ENCODE peak calls at places on chromosomes 6 and 20, in nine cellular contexts. One of them, this sample, is unnamed.
A peak's percentile ranks its signal among the peaks of the same experiment; 100 is the strongest.

GRCh38 chr6:117681321-117681720 is 6.1 kb downstream of the NUS1 start:
- DNase-seq in transverse colon: no peak
- DNase-seq in IMR-90: no peak
- DNase-seq in stomach: no peak
- DNase-seq in hepatocyte: no peak
- DNase-seq in brain microvascular endothelial cell: no peak
- DNase-seq in mammary epithelial cell: no peak
- DNase-seq in right lobe of liver: no peak
- DNase-seq in pancreas: no peak
- DNase-seq in this sample: no peak

GRCh38 chr6:82786251-82786650 is 279.4 kb downstream of the UBE3D start:
- DNase-seq in mammary epithelial cell: no peak
- DNase-seq in stomach: no peak
- DNase-seq in brain microvascular endothelial cell: no peak
- DNase-seq in pancreas: no peak
- DNase-seq in IMR-90: no peak
- DNase-seq in transverse colon: no peak
- DNase-seq in right lobe of liver: no peak
- DNase-seq in hepatocyte: no peak
- DNase-seq in this sample: no peak

GRCh38 chr6:149896491-149896890 is 1.4 kb downstream of the RAET1E start:
- DNase-seq in mammary epithelial cell: no peak
- DNase-seq in IMR-90: peak; percentile 52
- DNase-seq in hepatocyte: no peak
- DNase-seq in brain microvascular endothelial cell: peak; percentile 40
- DNase-seq in pancreas: no peak
- DNase-seq in transverse colon: no peak
- DNase-seq in right lobe of liver: no peak
- DNase-seq in stomach: no peak
- DNase-seq in this sample: peak; percentile 37

GRCh38 chr6:100913400-100914276 is 32.5 kb upstream of the ASCC3 start:
- DNase-seq in right lobe of liver: no peak
- DNase-seq in brain microvascular endothelial cell: no peak
- DNase-seq in IMR-90: peak; percentile 35
- DNase-seq in mammary epithelial cell: no peak
- DNase-seq in stomach: no peak
- DNase-seq in transverse colon: no peak
- DNase-seq in hepatocyte: peak; percentile 71
- DNase-seq in pancreas: no peak
- DNase-seq in this sample: no peak

GRCh38 chr20:59813126-59813947 is 120.1 kb downstream of the SYCP2 start:
- DNase-seq in stomach: peak; percentile 7
- DNase-seq in right lobe of liver: no peak
- DNase-seq in transverse colon: no peak
- DNase-seq in IMR-90: no peak
- DNase-seq in pancreas: peak; percentile 22
- DNase-seq in brain microvascular endothelial cell: no peak
- DNase-seq in hepatocyte: no peak
- DNase-seq in mammary epithelial cell: no peak
- DNase-seq in this sample: no peak

GRCh38 chr20:62704341-62704948 is 4.2 kb upstream of the NTSR1 start:
- DNase-seq in hepatocyte: peak; percentile 87
- DNase-seq in pancreas: peak; percentile 79
- DNase-seq in right lobe of liver: peak; percentile 52
- DNase-seq in brain microvascular endothelial cell: peak; percentile 86
- DNase-seq in stomach: peak; percentile 88
- DNase-seq in mammary epithelial cell: peak; percentile 97
- DNase-seq in transverse colon: peak; percentile 75
- DNase-seq in IMR-90: peak; percentile 95
- DNase-seq in this sample: peak; percentile 81

GRCh38 chr6:41424370-41425058 is 89.1 kb downstream of the NCR2 start:
- DNase-seq in mammary epithelial cell: peak; percentile 55
- DNase-seq in pancreas: peak; percentile 89
- DNase-seq in right lobe of liver: peak; percentile 65
- DNase-seq in IMR-90: peak; percentile 71
- DNase-seq in hepatocyte: peak; percentile 89
- DNase-seq in transverse colon: peak; percentile 89
- DNase-seq in brain microvascular endothelial cell: peak; percentile 85
- DNase-seq in stomach: peak; percentile 93
- DNase-seq in this sample: peak; percentile 84

GRCh38 chr20:5061209-5061608 is 58.5 kb downstream of the PCNA start:
- DNase-seq in mammary epithelial cell: peak; percentile 98
- DNase-seq in IMR-90: peak; percentile 48
- DNase-seq in transverse colon: no peak
- DNase-seq in stomach: no peak
- DNase-seq in hepatocyte: peak; percentile 19
- DNase-seq in pancreas: no peak
- DNase-seq in brain microvascular endothelial cell: no peak
- DNase-seq in right lobe of liver: no peak
- DNase-seq in this sample: no peak

GRCh38 chr6:2182251-2182650 is 63.2 kb downstream of the GMDS start:
- DNase-seq in pancreas: no peak
- DNase-seq in brain microvascular endothelial cell: no peak
- DNase-seq in IMR-90: no peak
- DNase-seq in transverse colon: no peak
- DNase-seq in right lobe of liver: no peak
- DNase-seq in mammary epithelial cell: no peak
- DNase-seq in stomach: no peak
- DNase-seq in hepatocyte: no peak
- DNase-seq in this sample: no peak

GRCh38 chr6:113449051-113449450 is 408.1 kb upstream of the MARCKS start:
- DNase-seq in mammary epithelial cell: peak; percentile 74
- DNase-seq in hepatocyte: no peak
- DNase-seq in brain microvascular endothelial cell: peak; percentile 63
- DNase-seq in IMR-90: peak; percentile 76
- DNase-seq in right lobe of liver: no peak
- DNase-seq in transverse colon: no peak
- DNase-seq in pancreas: no peak
- DNase-seq in stomach: no peak
- DNase-seq in this sample: no peak

GRCh38 chr20:7742479-7742878 is 197.8 kb downstream of the HAO1 start:
- DNase-seq in brain microvascular endothelial cell: peak; percentile 57
- DNase-seq in mammary epithelial cell: peak; percentile 63
- DNase-seq in transverse colon: no peak
- DNase-seq in pancreas: no peak
- DNase-seq in right lobe of liver: peak; percentile 20
- DNase-seq in hepatocyte: peak; percentile 29
- DNase-seq in stomach: peak; percentile 29
- DNase-seq in IMR-90: peak; percentile 64
- DNase-seq in this sample: no peak

GRCh38 chr6:170033666-170034065 is 257.2 kb downstream of the DLL1 start:
- DNase-seq in pancreas: peak; percentile 31
- DNase-seq in hepatocyte: no peak
- DNase-seq in stomach: peak; percentile 15
- DNase-seq in right lobe of liver: no peak
- DNase-seq in brain microvascular endothelial cell: no peak
- DNase-seq in mammary epithelial cell: no peak
- DNase-seq in transverse colon: peak; percentile 3
- DNase-seq in IMR-90: no peak
- DNase-seq in this sample: no peak

GRCh38 chr6:75283907-75284284 is 696 bp downstream of the TMEM30A start:
- DNase-seq in hepatocyte: no peak
- DNase-seq in pancreas: no peak
- DNase-seq in stomach: no peak
- DNase-seq in mammary epithelial cell: no peak
- DNase-seq in right lobe of liver: no peak
- DNase-seq in IMR-90: no peak
- DNase-seq in brain microvascular endothelial cell: no peak
- DNase-seq in transverse colon: no peak
- DNase-seq in this sample: no peak

GRCh38 chr20:44431118-44431501 is 44.6 kb upstream of the TTPAL start:
- DNase-seq in stomach: no peak
- DNase-seq in brain microvascular endothelial cell: no peak
- DNase-seq in right lobe of liver: no peak
- DNase-seq in transverse colon: no peak
- DNase-seq in pancreas: no peak
- DNase-seq in mammary epithelial cell: no peak
- DNase-seq in hepatocyte: no peak
- DNase-seq in IMR-90: no peak
- DNase-seq in this sample: no peak

GRCh38 chr20:44429419-44430269 is 46.0 kb upstream of the TTPAL start:
- DNase-seq in right lobe of liver: no peak
- DNase-seq in hepatocyte: no peak
- DNase-seq in brain microvascular endothelial cell: no peak
- DNase-seq in pancreas: no peak
- DNase-seq in transverse colon: no peak
- DNase-seq in stomach: no peak
- DNase-seq in IMR-90: no peak
- DNase-seq in mammary epithelial cell: no peak
- DNase-seq in this sample: no peak

GRCh38 chr20:44432618-44433577 is 42.8 kb upstream of the TTPAL start:
- DNase-seq in stomach: no peak
- DNase-seq in IMR-90: no peak
- DNase-seq in mammary epithelial cell: no peak
- DNase-seq in transverse colon: no peak
- DNase-seq in pancreas: no peak
- DNase-seq in hepatocyte: no peak
- DNase-seq in brain microvascular endothelial cell: no peak
- DNase-seq in right lobe of liver: no peak
- DNase-seq in this sample: no peak

GRCh38 chr20:44430270-44431065 is 45.2 kb upstream of the TTPAL start:
- DNase-seq in stomach: no peak
- DNase-seq in hepatocyte: no peak
- DNase-seq in mammary epithelial cell: no peak
- DNase-seq in IMR-90: no peak
- DNase-seq in transverse colon: no peak
- DNase-seq in right lobe of liver: no peak
- DNase-seq in pancreas: no peak
- DNase-seq in brain microvascular endothelial cell: no peak
- DNase-seq in this sample: no peak

DNA sequence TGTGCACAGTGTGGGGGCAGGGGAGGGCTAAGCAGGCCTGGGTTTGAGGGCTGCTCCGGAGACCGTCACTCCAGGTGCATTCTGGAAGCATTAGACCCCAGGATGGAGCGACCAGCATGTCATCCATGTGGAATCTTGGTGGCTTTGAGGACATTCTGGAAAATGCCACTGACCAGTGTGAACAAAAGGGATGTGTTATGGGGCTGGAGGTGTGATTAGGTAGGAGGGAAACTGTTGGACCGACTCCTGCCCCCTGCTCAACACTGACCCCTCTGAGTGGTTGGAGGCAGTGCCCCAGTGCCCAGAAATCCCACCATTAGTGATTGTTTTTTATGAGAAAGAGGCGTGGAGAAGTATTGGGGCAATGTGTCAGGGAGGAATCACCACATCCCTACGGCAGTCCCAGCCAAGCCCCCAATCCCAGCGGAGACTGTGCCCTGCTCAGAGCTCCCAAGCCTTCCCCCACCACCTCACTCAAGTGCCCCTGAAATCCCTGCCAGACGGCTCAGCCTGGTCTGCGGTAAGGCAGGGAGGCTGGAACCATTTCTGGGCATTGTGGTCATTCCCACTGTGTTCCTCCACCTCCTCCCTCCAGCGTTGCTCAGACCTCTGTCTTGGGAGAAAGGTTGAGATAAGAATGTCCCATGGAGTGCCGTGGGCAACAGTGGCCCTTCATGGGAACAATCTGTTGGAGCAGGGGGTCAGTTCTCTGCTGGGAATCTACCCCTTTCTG is 44.0 kb upstream of the TTPAL start:
- DNase-seq in mammary epithelial cell: no peak
- DNase-seq in IMR-90: no peak
- DNase-seq in right lobe of liver: no peak
- DNase-seq in hepatocyte: no peak
- DNase-seq in transverse colon: no peak
- DNase-seq in pancreas: no peak
- DNase-seq in brain microvascular endothelial cell: no peak
- DNase-seq in stomach: no peak
- DNase-seq in this sample: no peak
- TF ChIP-seq CTCF in mammary epithelial cell: no peak
- TF ChIP-seq CTCF in IMR-90: no peak
- TF ChIP-seq CTCF in right lobe of liver: no peak
- TF ChIP-seq CTCF in hepatocyte: peak; percentile 8
- TF ChIP-seq CTCF in transverse colon: no peak
- TF ChIP-seq CTCF in pancreas: no peak
- TF ChIP-seq CTCF in brain microvascular endothelial cell: peak; percentile 16
- TF ChIP-seq CTCF in stomach: no peak
- TF ChIP-seq CTCF in this sample: no peak

GRCh38 chr6:166599158-166599557 is 12.7 kb upstream of the RAMACL start:
- DNase-seq in mammary epithelial cell: no peak
- DNase-seq in hepatocyte: no peak
- DNase-seq in stomach: no peak
- DNase-seq in transverse colon: no peak
- DNase-seq in IMR-90: no peak
- DNase-seq in right lobe of liver: no peak
- DNase-seq in brain microvascular endothelial cell: no peak
- DNase-seq in pancreas: no peak
- DNase-seq in this sample: no peak
- H3K4me3 ChIP-seq in mammary epithelial cell: no peak overlapping the region
- H3K4me3 ChIP-seq in hepatocyte: no peak overlapping the region
- H3K4me3 ChIP-seq in stomach: no peak overlapping the region
- H3K4me3 ChIP-seq in transverse colon: no peak overlapping the region
- H3K4me3 ChIP-seq in IMR-90: no peak overlapping the region
- H3K4me3 ChIP-seq in right lobe of liver: no peak overlapping the region
- H3K4me3 ChIP-seq in brain microvascular endothelial cell: no peak overlapping the region
- H3K4me3 ChIP-seq in pancreas: no peak overlapping the region
- H3K4me3 ChIP-seq in this sample: no peak overlapping the region

GRCh38 chr6:129651291-129651691 is 58.7 kb downstream of the ARHGAP18 start:
- DNase-seq in hepatocyte: no peak
- DNase-seq in right lobe of liver: no peak
- DNase-seq in brain microvascular endothelial cell: no peak
- DNase-seq in transverse colon: no peak
- DNase-seq in pancreas: no peak
- DNase-seq in IMR-90: no peak
- DNase-seq in stomach: no peak
- DNase-seq in mammary epithelial cell: no peak
- DNase-seq in this sample: no peak
- H3K27ac ChIP-seq in hepatocyte: no peak overlapping the region
- H3K27ac ChIP-seq in right lobe of liver: no peak overlapping the region
- H3K27ac ChIP-seq in brain microvascular endothelial cell: no peak overlapping the region
- H3K27ac ChIP-seq in transverse colon: no peak overlapping the region
- H3K27ac ChIP-seq in pancreas: no peak overlapping the region
- H3K27ac ChIP-seq in IMR-90: no peak overlapping the region
- H3K27ac ChIP-seq in stomach: no peak overlapping the region
- H3K27ac ChIP-seq in mammary epithelial cell: no peak overlapping the region
- H3K27ac ChIP-seq in this sample: no peak overlapping the region

DNA sequence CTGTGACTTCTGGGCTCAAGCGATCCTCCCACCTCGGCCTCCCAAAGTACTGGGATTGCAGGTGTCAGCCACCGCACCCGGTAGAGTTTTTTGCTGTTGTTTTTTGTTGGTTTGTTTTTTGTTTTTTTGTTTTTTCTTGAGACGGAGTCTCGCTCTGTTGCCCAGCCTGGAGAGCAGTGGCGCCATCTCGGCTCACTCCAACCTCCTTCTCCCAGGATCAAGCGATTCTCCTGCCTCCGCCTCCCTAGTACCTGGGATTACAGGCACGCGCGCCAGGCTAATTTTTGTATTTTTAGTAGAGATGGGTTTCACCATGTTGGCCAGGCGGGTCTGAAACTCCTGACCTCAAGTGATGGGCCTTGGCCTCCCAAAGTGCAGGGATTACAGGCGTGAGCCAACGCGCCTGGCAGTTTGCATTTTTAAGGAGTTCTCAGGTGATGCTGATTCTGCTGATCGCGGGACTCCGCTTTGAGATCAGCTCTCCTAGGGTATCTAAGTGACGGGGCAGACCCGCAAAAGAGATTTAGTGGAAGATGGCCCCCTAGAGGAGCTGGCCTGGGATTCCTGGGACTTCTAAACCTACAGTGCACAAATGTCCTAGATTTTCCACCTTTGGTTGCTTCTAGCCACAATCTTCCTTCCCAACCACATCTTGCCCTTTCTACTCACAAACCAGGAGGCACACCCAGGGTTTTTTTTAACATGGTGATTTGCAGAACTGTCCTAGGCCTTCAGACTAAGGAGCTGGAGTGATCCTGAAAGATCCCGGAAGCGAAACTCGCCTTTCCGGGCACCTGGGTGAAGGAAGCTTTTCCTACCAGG is 45.2 kb downstream of the DPPA5 start:
- DNase-seq in brain microvascular endothelial cell: peak; percentile 4
- DNase-seq in stomach: no peak
- DNase-seq in hepatocyte: peak; percentile 28
- DNase-seq in pancreas: no peak
- DNase-seq in right lobe of liver: no peak
- DNase-seq in IMR-90: no peak
- DNase-seq in transverse colon: no peak
- DNase-seq in mammary epithelial cell: peak; percentile 50
- DNase-seq in this sample: no peak
- TF ChIP-seq CTCF in brain microvascular endothelial cell: peak; percentile 51
- TF ChIP-seq CTCF in stomach: no peak
- TF ChIP-seq CTCF in hepatocyte: peak; percentile 30
- TF ChIP-seq CTCF in pancreas: no peak
- TF ChIP-seq CTCF in right lobe of liver: no peak
- TF ChIP-seq CTCF in IMR-90: peak; percentile 17
- TF ChIP-seq CTCF in transverse colon: no peak
- TF ChIP-seq CTCF in mammary epithelial cell: no peak
- TF ChIP-seq CTCF in this sample: no peak